ENCODE peak calls at places on chromosomes 16 and 17, in eight cellular contexts. One of them, this sample, is unnamed.

GRCh38 chr17:58335061-58335731 is 6.6 kb upstream of the TSPOAP1 start:
- DNase-seq in kidney tubule cell: no peak
- DNase-seq in coronary artery: no peak
- DNase-seq in NCI-H446: no peak
- DNase-seq in GM12878: no peak
- DNase-seq in NCI-H1694 treated with DMSO at 0.1 percent for 48 hours: no peak
- DNase-seq in uterus: no peak
- DNase-seq in NCI-H1930: no peak
- DNase-seq in this sample: no peak

GRCh38 chr16:79623076-79623475 is 22.5 kb upstream of the MAF start:
- DNase-seq in NCI-H1694 treated with DMSO at 0.1 percent for 48 hours: no peak
- DNase-seq in GM12878: no peak
- DNase-seq in coronary artery: no peak
- DNase-seq in kidney tubule cell: no peak
- DNase-seq in uterus: no peak
- DNase-seq in NCI-H1930: no peak
- DNase-seq in NCI-H446: no peak
- DNase-seq in this sample: no peak

GRCh38 chr17:42530952-42531454 is 5.0 kb upstream of the NAGLU start:
- DNase-seq in NCI-H1930: no peak
- DNase-seq in uterus: no peak
- DNase-seq in coronary artery: no peak
- DNase-seq in kidney tubule cell: no peak
- DNase-seq in NCI-H446: no peak
- DNase-seq in GM12878: no peak
- DNase-seq in NCI-H1694 treated with DMSO at 0.1 percent for 48 hours: no peak
- DNase-seq in this sample: no peak

GRCh38 chr16:3640632-3641501 is 13.6 kb upstream of the DNASE1 start:
- DNase-seq in kidney tubule cell: no peak
- DNase-seq in GM12878: no peak
- DNase-seq in uterus: no peak
- DNase-seq in coronary artery: no peak
- DNase-seq in NCI-H446: no peak
- DNase-seq in NCI-H1694 treated with DMSO at 0.1 percent for 48 hours: no peak
- DNase-seq in NCI-H1930: no peak
- DNase-seq in this sample: no peak

GRCh38 chr17:17906418-17907215 is 65.6 kb downstream of the TOM1L2 start:
- DNase-seq in coronary artery: no peak
- DNase-seq in NCI-H446: no peak
- DNase-seq in NCI-H1694 treated with DMSO at 0.1 percent for 48 hours: no peak
- DNase-seq in kidney tubule cell: no peak
- DNase-seq in uterus: no peak
- DNase-seq in NCI-H1930: no peak
- DNase-seq in GM12878: no peak
- DNase-seq in this sample: no peak

GRCh38 chr17:19705771-19706770 is 10.3 kb downstream of the SLC47A2 start:
- DNase-seq in NCI-H1694 treated with DMSO at 0.1 percent for 48 hours: peak
- DNase-seq in coronary artery: no peak
- DNase-seq in kidney tubule cell: no peak
- DNase-seq in NCI-H446: no peak
- DNase-seq in NCI-H1930: no peak
- DNase-seq in uterus: no peak
- DNase-seq in GM12878: no peak
- DNase-seq in this sample: peak

GRCh38 chr16:12419987-12420386 is 383.7 kb downstream of the CPPED1 start:
- DNase-seq in NCI-H1930: no peak
- DNase-seq in uterus: no peak
- DNase-seq in NCI-H1694 treated with DMSO at 0.1 percent for 48 hours: no peak
- DNase-seq in NCI-H446: no peak
- DNase-seq in GM12878: no peak
- DNase-seq in kidney tubule cell: no peak
- DNase-seq in coronary artery: no peak
- DNase-seq in this sample: no peak

GRCh38 chr16:89564476-89565255 is 4.2 kb downstream of the RPL13 start:
- DNase-seq in GM12878: no peak
- DNase-seq in coronary artery: peak
- DNase-seq in kidney tubule cell: no peak
- DNase-seq in NCI-H1694 treated with DMSO at 0.1 percent for 48 hours: no peak
- DNase-seq in NCI-H446: no peak
- DNase-seq in NCI-H1930: no peak
- DNase-seq in uterus: no peak
- DNase-seq in this sample: peak

GRCh38 chr17:49715221-49715620 is 7.5 kb upstream of the SLC35B1 start:
- DNase-seq in uterus: no peak
- DNase-seq in kidney tubule cell: no peak
- DNase-seq in NCI-H1694 treated with DMSO at 0.1 percent for 48 hours: no peak
- DNase-seq in GM12878: no peak
- DNase-seq in coronary artery: no peak
- DNase-seq in NCI-H1930: no peak
- DNase-seq in NCI-H446: no peak
- DNase-seq in this sample: no peak

This sample was measured in iPS-NIHi11.